ENCODE peak calls at places on chromosomes 1 and 21, in four cellular contexts. B, C, Q and M are unnamed samples.

GRCh38 chr1:227950735-227951224 is 3.0 kb upstream of the WNT9A start:
- DNase-seq in B (peak; percentile 40), C (no peak), Q (no peak), M (no peak)

GRCh38 chr1:97581614-97582051 is 339.2 kb downstream of the DPYD start:
- DNase-seq in B (no peak), C (peak; percentile 74), Q (no peak), M (no peak)

GRCh38 chr1:42658880-42659337 is 686 bp downstream of the PPIH start:
- DNase-seq in B (no peak), C (peak; percentile 39), Q (no peak), M (peak; percentile 22)

GRCh38 chr21:29649370-29649963 is 290.3 kb downstream of the GRIK1 start:
- DNase-seq in B (no peak), C (no peak), Q (no peak), M (no peak)

GRCh38 chr1:99152132-99152531 is 112.2 kb upstream of the PLPPR4 start:
- DNase-seq in B (no peak), C (no peak), Q (no peak), M (no peak)

GRCh38 chr1:106678661-106679060 is 377.8 kb upstream of the PRMT6 start:
- DNase-seq in B (no peak), C (no peak), Q (no peak), M (no peak)

GRCh38 chr1:228400237-228400651 is 6.4 kb downstream of the TRIM11 start:
- DNase-seq in B (no peak), C (no peak), Q (no peak), M (no peak)

GRCh38 chr1:44312652-44313196 is 42.3 kb downstream of the ERI3 start:
- DNase-seq in B (peak; percentile 11), C (no peak), Q (no peak), M (no peak)

GRCh38 chr1:111476761-111477309 is 3.1 kb downstream of the C1orf162 start:
- DNase-seq in B (no peak), C (no peak), Q (peak; percentile 62), M (no peak)

GRCh38 chr1:10734900-10735602 is 61.4 kb downstream of the CASZ1 start:
- DNase-seq in B (no peak), C (no peak), Q (no peak), M (no peak)

GRCh38 chr1:31707711-31708110 is 3.9 kb upstream of the COL16A1 start:
- DNase-seq in B (no peak), C (peak; percentile 79), Q (peak; percentile 66), M (no peak)

GRCh38 chr1:201716742-201717135 is 112.2 kb upstream of the IPO9 start:
- DNase-seq in B (peak; percentile 13), C (no peak), Q (no peak), M (no peak)

GRCh38 chr1:117116090-117116783 is 5.3 kb downstream of the TRIM45 start:
- DNase-seq in B (no peak), C (no peak), Q (no peak), M (no peak)

GRCh38 chr1:227316941-227317540 is 1.3 kb downstream of the CDC42BPA start:
- DNase-seq in B (no peak), C (peak; percentile 40), Q (no peak), M (no peak)